ENCODE peak calls at places on chromosomes 6 and 20, in four cellular contexts. C is left ventricle myocardium inferior, Q is skeletal muscle cell, U is psoas muscle. O is an unnamed sample.

GRCh38 chr20:20465259-20465658 is 97.4 kb downstream of the INSM1 start:
- DNase-seq in Q (no peak), U (no peak), C (no peak), O (no peak)

GRCh38 chr6:135842618-135843392 is 8.7 kb upstream of the PDE7B start:
- DNase-seq in U (no peak), C (no peak), Q (no peak), O (no peak)

GRCh38 chr6:52271852-52272460 is 12.6 kb downstream of the MCM3 start:
- DNase-seq in U (no peak), Q (no peak), C (no peak), O (peak; percentile 41)

GRCh38 chr6:514396-514973 is 122.9 kb downstream of the IRF4 start:
- DNase-seq in C (no peak), Q (no peak), U (no peak), O (no peak)

GRCh38 chr20:5886788-5887187 is 63.5 kb downstream of the TRMT6 start:
- DNase-seq in U (peak; percentile 56), C (peak; percentile 20), Q (no peak), O (peak; percentile 43)

GRCh38 chr6:33856655-33857054 is 52.9 kb upstream of the MLN start:
- DNase-seq in Q (no peak), C (no peak), U (no peak), O (no peak)

GRCh38 chr6:161316531-161316930 is 42.7 kb upstream of the AGPAT4 start:
- DNase-seq in C (no peak), U (no peak), Q (no peak), O (no peak)

GRCh38 chr6:30749554-30750378 is 5.4 kb upstream of the IER3 start:
- DNase-seq in C (no peak), U (no peak), Q (no peak), O (no peak)

GRCh38 chr6:25960689-25961088 is 1.9 kb upstream of the TRIM38 start:
- DNase-seq in U (no peak), C (no peak), Q (no peak), O (no peak)

GRCh38 chr6:41503841-41504525 is 42.2 kb upstream of the FOXP4 start:
- DNase-seq in C (peak; percentile 26), Q (no peak), U (peak; percentile 25), O (no peak)

GRCh38 chr6:41504526-41505021 is 41.6 kb upstream of the FOXP4 start:
- DNase-seq in Q (no peak), U (no peak), C (no peak), O (no peak)

GRCh38 chr6:41503435-41503768 is 42.8 kb upstream of the FOXP4 start:
- DNase-seq in C (no peak), Q (no peak), U (no peak), O (no peak)

GRCh38 chr6:41500561-41500960 is 45.6 kb upstream of the FOXP4 start:
- DNase-seq in C (no peak), Q (no peak), U (no peak), O (no peak)

GRCh38 chr6:41502607-41503434 is 43.4 kb upstream of the FOXP4 start:
- DNase-seq in U (peak; percentile 23), C (peak; percentile 15), Q (no peak), O (no peak)
- H3K4me3 ChIP-seq in U (no peak overlapping the region), C (no peak overlapping the region), Q (no peak overlapping the region), O (no peak overlapping the region)

GRCh38 chr6:74940211-74940610 is 265.6 kb downstream of the COL12A1 start:
- DNase-seq in C (no peak), Q (no peak), U (no peak), O (no peak)

GRCh38 chr6:74936886-74937285 is 269.0 kb downstream of the COL12A1 start:
- DNase-seq in Q (no peak), U (no peak), C (no peak), O (no peak)

GRCh38 chr6:74942130-74942529 is 263.7 kb downstream of the COL12A1 start:
- DNase-seq in C (no peak), Q (no peak), U (no peak), O (no peak)

DNA sequence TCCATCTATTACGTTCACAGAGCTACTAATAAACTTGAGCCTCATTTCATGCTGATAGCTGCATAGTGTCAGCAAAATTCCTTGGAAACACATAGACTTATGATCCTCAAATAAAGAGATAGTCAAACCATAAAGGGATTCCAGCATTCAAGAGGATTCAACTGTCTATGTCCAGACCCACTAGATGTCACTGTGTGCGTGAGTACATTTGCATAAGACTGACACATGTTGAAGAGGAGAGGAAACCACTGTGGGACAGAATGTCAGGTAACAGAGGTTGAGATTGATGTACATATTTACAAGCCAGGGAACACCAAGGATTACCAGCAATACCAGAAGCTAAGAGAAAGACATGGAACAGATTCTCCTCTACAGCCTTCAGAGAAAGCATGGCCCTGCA is 266.5 kb downstream of the COL12A1 start:
- DNase-seq in Q (no peak), U (no peak), C (no peak), O (no peak)
- H3K4me3 ChIP-seq in Q (no peak overlapping the region), U (no peak overlapping the region), C (no peak overlapping the region), O (no peak overlapping the region)

DNA sequence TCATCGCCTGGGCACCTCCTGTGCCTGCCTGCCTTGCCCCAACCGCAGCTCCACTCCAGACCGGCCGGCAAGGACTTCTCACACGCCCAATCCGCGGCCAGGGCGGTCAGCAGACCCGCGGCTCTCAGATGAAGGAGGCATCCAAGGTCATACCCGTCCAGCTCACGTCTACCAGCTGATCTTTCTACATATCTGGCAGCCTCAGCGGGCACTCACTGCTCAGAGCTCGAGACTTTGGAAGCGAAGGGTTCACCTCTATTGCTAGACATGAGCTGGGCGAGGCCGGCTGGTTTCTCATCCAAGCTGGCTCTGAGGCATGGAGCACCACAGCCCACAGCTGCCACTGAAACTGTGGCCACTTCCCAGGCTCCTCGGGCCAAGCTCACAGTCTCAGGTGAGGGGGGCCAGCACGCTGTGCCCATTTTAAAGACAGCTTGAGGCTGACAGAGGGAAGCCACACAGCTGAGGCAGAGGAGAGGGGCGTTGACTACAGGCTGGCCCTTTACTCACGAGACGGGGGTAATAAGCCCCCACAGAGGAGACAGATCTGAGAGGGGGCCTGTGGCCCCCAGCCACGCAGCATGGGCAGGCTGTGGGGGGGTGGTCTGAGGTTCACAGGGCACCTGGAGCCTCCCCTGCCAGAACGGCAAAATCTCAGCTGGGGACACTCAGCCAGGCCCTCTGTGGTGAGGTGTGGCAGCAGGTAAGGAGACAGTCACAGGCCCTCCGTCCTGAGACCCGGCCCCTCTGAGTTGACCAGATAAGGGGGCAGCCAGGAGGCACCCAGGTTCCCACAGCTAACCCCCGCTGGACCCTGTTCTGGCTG is 2.0 kb downstream of the LAMA5 start:
- DNase-seq in Q (no peak), C (peak; percentile 73), U (peak; percentile 73), O (peak; percentile 74)
- H3K4me3 ChIP-seq in Q (no peak overlapping the region), C (peak overlapping the region; percentile 98), U (peak overlapping the region; percentile 75), O (peak overlapping the region; percentile 85)

GRCh38 chr6:144314562-144314961 is 29.4 kb downstream of the UTRN start:
- DNase-seq in U (no peak), Q (no peak), C (no peak), O (no peak)

GRCh38 chr6:144314003-144314485 is 28.9 kb downstream of the UTRN start:
- DNase-seq in Q (peak; percentile 47), U (peak; percentile 59), C (peak; percentile 70), O (peak; percentile 75)

GRCh38 chr6:144316866-144317204 is 31.7 kb downstream of the UTRN start:
- DNase-seq in C (no peak), Q (no peak), U (no peak), O (no peak)

GRCh38 chr6:144315981-144316865 is 31.1 kb downstream of the UTRN start:
- DNase-seq in Q (no peak), U (no peak), C (no peak), O (no peak)

DNA sequence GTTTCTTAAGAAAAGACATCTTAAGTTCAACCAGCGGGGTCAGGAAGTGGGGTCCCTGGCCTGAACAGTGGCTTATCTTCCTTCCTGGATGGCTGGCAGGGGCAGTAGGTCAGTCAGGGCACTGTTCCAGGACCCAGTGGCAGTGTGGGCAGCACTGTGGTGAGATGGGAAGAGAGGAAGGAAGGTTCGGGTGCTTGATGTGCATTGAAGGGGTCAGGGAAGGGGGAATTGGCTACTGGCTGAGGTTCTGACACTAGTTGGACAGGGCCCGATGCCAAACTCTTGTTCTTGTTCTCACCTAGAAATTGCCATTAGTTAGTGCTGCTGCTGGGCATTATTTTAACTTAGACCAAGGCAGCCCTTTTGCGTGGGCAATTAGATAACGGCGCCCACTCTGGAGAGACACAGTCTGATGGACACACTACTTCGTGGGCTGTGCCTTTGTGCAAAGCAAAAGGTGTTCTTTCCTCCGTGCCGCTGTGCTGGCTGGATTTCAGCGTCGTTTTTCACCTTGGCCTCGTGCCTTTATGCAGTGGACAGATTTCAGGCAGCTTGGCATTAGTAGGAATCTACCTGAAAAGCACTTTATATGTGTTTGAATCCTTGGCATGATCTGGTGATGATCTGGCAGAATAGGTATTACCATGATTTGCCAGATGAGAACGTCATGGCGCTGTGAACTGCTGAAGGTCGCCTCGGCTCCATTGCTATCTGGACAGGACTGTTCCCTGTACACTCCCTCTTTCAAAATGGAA is 30.3 kb downstream of the UTRN start:
- DNase-seq in U (no peak), Q (no peak), C (no peak), O (no peak)
- H3K4me3 ChIP-seq in U (no peak overlapping the region), Q (no peak overlapping the region), C (no peak overlapping the region), O (no peak overlapping the region)

O was measured in heart left ventricle.